ENCODE peak calls at places on chromosome 14, in five cellular contexts. One of them, this sample, is unnamed.

GRCh38 chr14:21192447-21192822 is 36.6 kb upstream of the OR5AU1 start:
- DNase-seq in astrocyte of the cerebellum: no peak
- DNase-seq in OCI-LY7: no peak
- DNase-seq in brain microvascular endothelial cell: no peak
- DNase-seq in activated B cell treated with CpG ODN at 0.5 μM for 24 hours: no peak
- DNase-seq in this sample: no peak

GRCh38 chr14:59342516-59343484 is 122.4 kb downstream of the GPR135 start:
- DNase-seq in astrocyte of the cerebellum: no peak
- DNase-seq in OCI-LY7: no peak
- DNase-seq in brain microvascular endothelial cell: no peak
- DNase-seq in activated B cell treated with CpG ODN at 0.5 μM for 24 hours: no peak
- DNase-seq in this sample: no peak

GRCh38 chr14:88454886-88455285 is 69.4 kb downstream of the SPATA7 start:
- DNase-seq in astrocyte of the cerebellum: peak; percentile 53
- DNase-seq in OCI-LY7: no peak
- DNase-seq in brain microvascular endothelial cell: no peak
- DNase-seq in activated B cell treated with CpG ODN at 0.5 μM for 24 hours: no peak
- DNase-seq in this sample: no peak

GRCh38 chr14:30330452-30330851 is 228.5 kb upstream of the G2E3 start:
- DNase-seq in astrocyte of the cerebellum: no peak
- DNase-seq in OCI-LY7: peak; percentile 17
- DNase-seq in brain microvascular endothelial cell: no peak
- DNase-seq in activated B cell treated with CpG ODN at 0.5 μM for 24 hours: no peak
- DNase-seq in this sample: no peak

GRCh38 chr14:105866841-105867321 is 340.5 kb downstream of the TMEM121 start:
- DNase-seq in astrocyte of the cerebellum: no peak
- DNase-seq in OCI-LY7: no peak
- DNase-seq in brain microvascular endothelial cell: no peak
- DNase-seq in activated B cell treated with CpG ODN at 0.5 μM for 24 hours: no peak
- DNase-seq in this sample: peak; percentile 10

GRCh38 chr14:77483851-77484250 is 14.8 kb downstream of the ISM2 start:
- DNase-seq in astrocyte of the cerebellum: no peak
- DNase-seq in OCI-LY7: no peak
- DNase-seq in brain microvascular endothelial cell: no peak
- DNase-seq in activated B cell treated with CpG ODN at 0.5 μM for 24 hours: no peak
- DNase-seq in this sample: no peak

GRCh38 chr14:54106802-54107377 is 150.3 kb upstream of the BMP4 start:
- DNase-seq in astrocyte of the cerebellum: no peak
- DNase-seq in OCI-LY7: no peak
- DNase-seq in brain microvascular endothelial cell: no peak
- DNase-seq in activated B cell treated with CpG ODN at 0.5 μM for 24 hours: no peak
- DNase-seq in this sample: no peak

GRCh38 chr14:100982356-100982755 is 78.8 kb upstream of the RTL1 start:
- DNase-seq in astrocyte of the cerebellum: no peak
- DNase-seq in OCI-LY7: no peak
- DNase-seq in brain microvascular endothelial cell: no peak
- DNase-seq in activated B cell treated with CpG ODN at 0.5 μM for 24 hours: no peak
- DNase-seq in this sample: no peak

GRCh38 chr14:51430079-51430478 is 190.0 kb downstream of the TMX1 start:
- DNase-seq in astrocyte of the cerebellum: no peak
- DNase-seq in OCI-LY7: no peak
- DNase-seq in brain microvascular endothelial cell: no peak
- DNase-seq in activated B cell treated with CpG ODN at 0.5 μM for 24 hours: no peak
- DNase-seq in this sample: no peak

GRCh38 chr14:85254718-85255117 is 275.2 kb upstream of the FLRT2 start:
- DNase-seq in astrocyte of the cerebellum: no peak
- DNase-seq in OCI-LY7: no peak
- DNase-seq in brain microvascular endothelial cell: no peak
- DNase-seq in activated B cell treated with CpG ODN at 0.5 μM for 24 hours: no peak
- DNase-seq in this sample: no peak

GRCh38 chr14:85222344-85222743 is 307.6 kb upstream of the FLRT2 start:
- DNase-seq in astrocyte of the cerebellum: no peak
- DNase-seq in OCI-LY7: no peak
- DNase-seq in brain microvascular endothelial cell: no peak
- DNase-seq in activated B cell treated with CpG ODN at 0.5 μM for 24 hours: no peak
- DNase-seq in this sample: no peak

GRCh38 chr14:72443991-72444431 is 449.9 kb downstream of the DPF3 start:
- DNase-seq in astrocyte of the cerebellum: no peak
- DNase-seq in OCI-LY7: peak; percentile 20
- DNase-seq in brain microvascular endothelial cell: no peak
- DNase-seq in activated B cell treated with CpG ODN at 0.5 μM for 24 hours: no peak
- DNase-seq in this sample: no peak

GRCh38 chr14:98103705-98104104 is 1168.3 kb downstream of the BCL11B start:
- DNase-seq in astrocyte of the cerebellum: no peak
- DNase-seq in OCI-LY7: no peak
- DNase-seq in brain microvascular endothelial cell: no peak
- DNase-seq in activated B cell treated with CpG ODN at 0.5 μM for 24 hours: no peak
- DNase-seq in this sample: no peak

DNA sequence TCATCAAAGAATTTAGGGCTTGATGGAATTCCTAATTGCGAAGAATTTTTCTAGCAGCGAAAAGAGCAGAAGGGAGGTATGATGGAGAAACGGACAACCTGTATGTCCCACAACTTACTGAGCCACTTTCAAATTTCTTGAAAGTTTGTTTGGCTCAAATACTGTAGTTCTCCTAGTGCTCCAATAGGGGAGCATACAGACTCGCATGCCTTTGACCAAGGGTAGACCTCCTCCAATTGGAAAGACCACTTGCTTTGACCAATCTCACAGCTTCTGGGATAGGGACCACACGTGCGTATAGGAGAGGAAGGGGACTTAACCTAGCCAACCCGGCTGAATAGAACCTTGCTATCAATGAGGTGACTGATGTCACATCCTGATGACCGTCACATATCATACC is 28.6 kb downstream of the SLC35F4 start:
- DNase-seq in astrocyte of the cerebellum: no peak
- DNase-seq in OCI-LY7: no peak
- DNase-seq in brain microvascular endothelial cell: no peak
- DNase-seq in activated B cell treated with CpG ODN at 0.5 μM for 24 hours: no peak
- DNase-seq in this sample: no peak
- TF ChIP-seq CTCF in astrocyte of the cerebellum: no peak
- TF ChIP-seq CTCF in OCI-LY7: no peak
- TF ChIP-seq CTCF in brain microvascular endothelial cell: no peak
- TF ChIP-seq CTCF in activated B cell treated with CpG ODN at 0.5 μM for 24 hours: no peak
- TF ChIP-seq CTCF in this sample: no peak

DNA sequence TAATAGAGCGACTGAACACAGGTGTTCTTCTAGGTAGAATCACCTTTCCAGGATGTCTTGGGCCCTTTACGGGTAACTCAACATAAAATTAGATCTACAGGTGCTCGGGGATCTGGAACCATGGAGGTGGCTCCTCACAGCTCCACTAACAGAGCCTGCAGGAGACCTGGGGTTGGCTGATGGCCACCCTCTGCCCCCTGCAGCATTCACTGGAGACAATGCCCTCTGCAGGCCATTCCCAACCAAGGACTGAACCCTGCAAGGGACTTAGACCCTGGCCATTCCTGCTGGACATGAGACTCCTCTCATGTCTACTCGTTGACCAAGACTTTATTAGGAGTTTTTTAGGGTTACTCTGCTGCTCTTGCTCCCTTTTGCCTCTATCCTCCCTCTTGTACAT is 58.5 kb upstream of the PPP4R3A start:
- DNase-seq in astrocyte of the cerebellum: no peak
- DNase-seq in OCI-LY7: no peak
- DNase-seq in brain microvascular endothelial cell: no peak
- DNase-seq in activated B cell treated with CpG ODN at 0.5 μM for 24 hours: no peak
- DNase-seq in this sample: no peak
- TF ChIP-seq CTCF in astrocyte of the cerebellum: no peak
- TF ChIP-seq CTCF in OCI-LY7: no peak
- TF ChIP-seq CTCF in brain microvascular endothelial cell: no peak
- TF ChIP-seq CTCF in activated B cell treated with CpG ODN at 0.5 μM for 24 hours: no peak
- TF ChIP-seq CTCF in this sample: no peak

DNA sequence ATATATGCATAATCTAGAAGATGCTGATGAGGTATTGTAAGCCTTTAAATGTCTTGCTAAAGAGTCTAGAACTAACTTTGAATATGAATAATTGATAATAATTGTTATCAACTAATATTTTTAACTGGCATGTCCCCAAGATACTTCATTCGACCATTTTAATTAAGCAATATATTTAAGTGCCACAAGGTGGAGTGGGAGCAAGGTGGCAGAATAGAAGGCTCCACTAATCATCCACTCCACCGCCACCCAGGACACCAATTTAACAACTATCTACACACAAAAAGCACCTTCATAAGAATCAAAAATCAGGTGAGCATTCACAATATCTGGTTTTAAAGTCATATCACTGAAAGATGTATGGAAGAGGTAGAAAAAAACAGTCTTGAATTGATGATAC is 409.6 kb downstream of the SEC23A start:
- DNase-seq in astrocyte of the cerebellum: no peak
- DNase-seq in OCI-LY7: no peak
- DNase-seq in brain microvascular endothelial cell: no peak
- DNase-seq in activated B cell treated with CpG ODN at 0.5 μM for 24 hours: no peak
- DNase-seq in this sample: no peak
- TF ChIP-seq CTCF in astrocyte of the cerebellum: no peak
- TF ChIP-seq CTCF in OCI-LY7: peak; percentile 36
- TF ChIP-seq CTCF in brain microvascular endothelial cell: no peak
- TF ChIP-seq CTCF in activated B cell treated with CpG ODN at 0.5 μM for 24 hours: no peak
- TF ChIP-seq CTCF in this sample: no peak

GRCh38 chr14:32382704-32383103 is 53.6 kb downstream of the AKAP6 start:
- DNase-seq in astrocyte of the cerebellum: peak; percentile 20
- DNase-seq in OCI-LY7: no peak
- DNase-seq in brain microvascular endothelial cell: no peak
- DNase-seq in activated B cell treated with CpG ODN at 0.5 μM for 24 hours: no peak
- DNase-seq in this sample: no peak
- TF ChIP-seq CTCF in astrocyte of the cerebellum: peak; percentile 74
- TF ChIP-seq CTCF in OCI-LY7: peak; percentile 41
- TF ChIP-seq CTCF in brain microvascular endothelial cell: peak; percentile 73
- TF ChIP-seq CTCF in activated B cell treated with CpG ODN at 0.5 μM for 24 hours: no peak
- TF ChIP-seq CTCF in this sample: no peak

DNA sequence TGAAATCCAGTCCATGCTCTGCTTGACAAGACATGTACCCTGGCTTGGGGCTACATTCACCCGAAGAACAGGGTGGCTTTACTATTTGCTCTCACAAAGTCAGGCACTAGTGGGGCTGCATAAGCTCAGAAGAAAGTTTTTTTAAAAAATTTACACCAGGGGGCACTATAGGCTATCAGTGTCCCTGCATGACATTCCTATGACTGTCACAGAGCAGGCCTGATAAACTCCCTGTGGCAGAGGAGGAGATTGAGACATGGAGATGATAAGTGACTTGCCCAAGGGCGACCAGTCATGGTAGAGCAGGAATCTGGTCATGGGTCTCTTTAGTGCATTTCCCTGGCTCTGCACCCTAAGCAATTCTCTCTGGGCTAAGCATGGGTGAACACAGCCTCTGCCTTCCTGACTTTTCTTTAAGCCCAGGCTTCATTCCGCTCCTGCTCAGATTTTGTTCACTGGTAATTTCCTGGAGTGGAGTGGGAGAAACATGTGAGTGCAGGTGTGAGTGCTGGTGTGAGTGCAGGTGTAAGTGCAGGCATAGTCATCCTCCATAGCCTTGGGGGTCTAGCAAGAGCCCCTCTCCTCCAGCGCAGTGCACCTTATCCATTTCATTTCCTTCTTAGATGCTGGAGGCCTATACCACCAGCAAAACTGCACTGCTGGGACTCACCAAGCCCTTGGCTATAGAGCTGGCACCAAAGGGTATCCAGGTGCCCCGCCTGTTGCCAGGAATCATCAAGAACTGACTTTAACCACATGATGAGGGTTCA is 91.6 kb downstream of the DHRS2 start:
- DNase-seq in astrocyte of the cerebellum: peak; percentile 4
- DNase-seq in OCI-LY7: peak; percentile 43
- DNase-seq in brain microvascular endothelial cell: peak; percentile 58
- DNase-seq in activated B cell treated with CpG ODN at 0.5 μM for 24 hours: no peak
- DNase-seq in this sample: no peak
- TF ChIP-seq CTCF in astrocyte of the cerebellum: peak; percentile 26
- TF ChIP-seq CTCF in OCI-LY7: peak; percentile 71
- TF ChIP-seq CTCF in brain microvascular endothelial cell: peak; percentile 56
- TF ChIP-seq CTCF in activated B cell treated with CpG ODN at 0.5 μM for 24 hours: no peak
- TF ChIP-seq CTCF in this sample: no peak

DNA sequence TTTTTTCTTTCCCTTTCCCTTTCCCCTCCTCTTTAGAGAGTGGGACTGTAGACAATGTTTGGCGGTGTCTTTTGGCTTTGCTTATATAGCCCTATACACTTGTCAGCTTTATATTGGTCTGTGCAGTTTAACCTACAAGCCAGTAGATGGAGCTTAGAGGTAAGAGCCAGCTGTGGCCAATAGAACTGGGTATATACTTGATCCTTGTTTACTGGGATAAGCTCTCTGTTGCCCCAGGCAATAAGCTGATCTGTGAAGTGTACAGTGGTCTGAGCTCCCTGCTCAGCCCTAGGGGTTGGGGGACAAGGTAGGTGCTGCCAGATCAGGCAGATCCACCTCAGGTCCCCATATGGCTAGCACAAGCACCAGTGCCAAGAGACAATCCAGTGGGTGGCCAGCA is 434.1 kb downstream of the NOVA1 start:
- DNase-seq in astrocyte of the cerebellum: peak; percentile 22
- DNase-seq in OCI-LY7: no peak
- DNase-seq in brain microvascular endothelial cell: peak; percentile 4
- DNase-seq in activated B cell treated with CpG ODN at 0.5 μM for 24 hours: no peak
- DNase-seq in this sample: no peak
- TF ChIP-seq CTCF in astrocyte of the cerebellum: peak; percentile 64
- TF ChIP-seq CTCF in OCI-LY7: peak; percentile 40
- TF ChIP-seq CTCF in brain microvascular endothelial cell: peak; percentile 33
- TF ChIP-seq CTCF in activated B cell treated with CpG ODN at 0.5 μM for 24 hours: no peak
- TF ChIP-seq CTCF in this sample: no peak

This sample was measured in natural killer cell.